ENCODE peak calls at places on chromosomes 6 and 20, in seven cellular contexts. One of them, this sample, is unnamed.

GRCh38 chr6:145075425-145075824 is 659.9 kb downstream of the EPM2A start:
- DNase-seq in body of pancreas: no peak
- DNase-seq in esophagus squamous epithelium: no peak
- DNase-seq in mesothelial cell of epicardium: no peak
- DNase-seq in GM12865: no peak
- DNase-seq in cardiac fibroblast: no peak
- DNase-seq in fibroblast of mammary gland: no peak
- DNase-seq in this sample: no peak

GRCh38 chr20:52601295-52601971 is 370.7 kb upstream of the TSHZ2 start:
- DNase-seq in body of pancreas: peak; percentile 10
- DNase-seq in esophagus squamous epithelium: no peak
- DNase-seq in mesothelial cell of epicardium: no peak
- DNase-seq in GM12865: no peak
- DNase-seq in cardiac fibroblast: no peak
- DNase-seq in fibroblast of mammary gland: peak; percentile 88
- DNase-seq in this sample: no peak

GRCh38 chr6:166435574-166435973 is 52.8 kb upstream of the MPC1 start:
- DNase-seq in body of pancreas: peak; percentile 35
- DNase-seq in esophagus squamous epithelium: no peak
- DNase-seq in mesothelial cell of epicardium: no peak
- DNase-seq in GM12865: no peak
- DNase-seq in cardiac fibroblast: no peak
- DNase-seq in fibroblast of mammary gland: no peak
- DNase-seq in this sample: no peak

GRCh38 chr20:62949887-62950286 is 2.6 kb upstream of the SLC17A9 start:
- DNase-seq in body of pancreas: no peak
- DNase-seq in esophagus squamous epithelium: no peak
- DNase-seq in mesothelial cell of epicardium: no peak
- DNase-seq in GM12865: no peak
- DNase-seq in cardiac fibroblast: no peak
- DNase-seq in fibroblast of mammary gland: no peak
- DNase-seq in this sample: no peak

GRCh38 chr6:85236636-85237035 is 213.2 kb upstream of the NT5E start:
- DNase-seq in body of pancreas: no peak
- DNase-seq in esophagus squamous epithelium: no peak
- DNase-seq in mesothelial cell of epicardium: no peak
- DNase-seq in GM12865: no peak
- DNase-seq in cardiac fibroblast: no peak
- DNase-seq in fibroblast of mammary gland: no peak
- DNase-seq in this sample: no peak

GRCh38 chr6:69791065-69791471 is 5.7 kb downstream of the LMBRD1 start:
- DNase-seq in body of pancreas: no peak
- DNase-seq in esophagus squamous epithelium: no peak
- DNase-seq in mesothelial cell of epicardium: no peak
- DNase-seq in GM12865: peak; percentile 18
- DNase-seq in cardiac fibroblast: peak; percentile 18
- DNase-seq in fibroblast of mammary gland: peak; percentile 8
- DNase-seq in this sample: no peak

GRCh38 chr6:163533443-163533842 is 118.9 kb downstream of the QKI start:
- DNase-seq in body of pancreas: peak; percentile 34
- DNase-seq in esophagus squamous epithelium: no peak
- DNase-seq in mesothelial cell of epicardium: no peak
- DNase-seq in GM12865: no peak
- DNase-seq in cardiac fibroblast: peak; percentile 95
- DNase-seq in fibroblast of mammary gland: peak; percentile 96
- DNase-seq in this sample: peak; percentile 52

GRCh38 chr6:100493206-100493888 is 28.6 kb upstream of the SIM1 start:
- DNase-seq in body of pancreas: no peak
- DNase-seq in esophagus squamous epithelium: no peak
- DNase-seq in mesothelial cell of epicardium: no peak
- DNase-seq in GM12865: no peak
- DNase-seq in cardiac fibroblast: no peak
- DNase-seq in fibroblast of mammary gland: no peak
- DNase-seq in this sample: no peak

GRCh38 chr6:147135211-147135672 is 69.0 kb upstream of the STXBP5 start:
- DNase-seq in body of pancreas: peak; percentile 35
- DNase-seq in esophagus squamous epithelium: no peak
- DNase-seq in mesothelial cell of epicardium: no peak
- DNase-seq in GM12865: no peak
- DNase-seq in cardiac fibroblast: peak; percentile 99
- DNase-seq in fibroblast of mammary gland: peak; percentile 100
- DNase-seq in this sample: peak; percentile 81

GRCh38 chr6:87789198-87789899 is 87.3 kb upstream of the AKIRIN2 start:
- DNase-seq in body of pancreas: peak; percentile 25
- DNase-seq in esophagus squamous epithelium: no peak
- DNase-seq in mesothelial cell of epicardium: no peak
- DNase-seq in GM12865: no peak
- DNase-seq in cardiac fibroblast: peak; percentile 73
- DNase-seq in fibroblast of mammary gland: peak; percentile 85
- DNase-seq in this sample: no peak

GRCh38 chr6:26305097-26305841 is 59.7 kb upstream of the BTN3A2 start:
- DNase-seq in body of pancreas: peak; percentile 74
- DNase-seq in esophagus squamous epithelium: no peak
- DNase-seq in mesothelial cell of epicardium: peak; percentile 76
- DNase-seq in GM12865: peak; percentile 82
- DNase-seq in cardiac fibroblast: peak; percentile 94
- DNase-seq in fibroblast of mammary gland: peak; percentile 87
- DNase-seq in this sample: no peak

GRCh38 chr6:159880412-159880811 is 10.4 kb upstream of the MAS1 start:
- DNase-seq in body of pancreas: no peak
- DNase-seq in esophagus squamous epithelium: no peak
- DNase-seq in mesothelial cell of epicardium: no peak
- DNase-seq in GM12865: no peak
- DNase-seq in cardiac fibroblast: no peak
- DNase-seq in fibroblast of mammary gland: no peak
- DNase-seq in this sample: no peak

GRCh38 chr6:28923318-28924102 is at the start of gene TRIM27:
- DNase-seq in body of pancreas: peak; percentile 95
- DNase-seq in esophagus squamous epithelium: no peak
- DNase-seq in mesothelial cell of epicardium: peak; percentile 91
- DNase-seq in GM12865: peak; percentile 93
- DNase-seq in cardiac fibroblast: peak; percentile 82
- DNase-seq in fibroblast of mammary gland: peak; percentile 71
- DNase-seq in this sample: peak; percentile 45

GRCh38 chr20:31699801-31700728 is 22.6 kb downstream of the BCL2L1 start:
- DNase-seq in body of pancreas: no peak
- DNase-seq in esophagus squamous epithelium: no peak
- DNase-seq in mesothelial cell of epicardium: no peak
- DNase-seq in GM12865: no peak
- DNase-seq in cardiac fibroblast: no peak
- DNase-seq in fibroblast of mammary gland: no peak
- DNase-seq in this sample: no peak

GRCh38 chr20:15380770-15381169 is 1043.4 kb upstream of the FLRT3 start:
- DNase-seq in body of pancreas: no peak
- DNase-seq in esophagus squamous epithelium: no peak
- DNase-seq in mesothelial cell of epicardium: no peak
- DNase-seq in GM12865: peak; percentile 4
- DNase-seq in cardiac fibroblast: no peak
- DNase-seq in fibroblast of mammary gland: no peak
- DNase-seq in this sample: no peak

GRCh38 chr20:19074828-19075516 is 137.5 kb upstream of the SLC24A3 start:
- DNase-seq in body of pancreas: peak; percentile 10
- DNase-seq in esophagus squamous epithelium: no peak
- DNase-seq in mesothelial cell of epicardium: no peak
- DNase-seq in GM12865: peak; percentile 87
- DNase-seq in cardiac fibroblast: no peak
- DNase-seq in fibroblast of mammary gland: no peak
- DNase-seq in this sample: no peak

GRCh38 chr6:2858678-2859324 is 17.1 kb upstream of the SERPINB1 start:
- DNase-seq in body of pancreas: no peak
- DNase-seq in esophagus squamous epithelium: no peak
- DNase-seq in mesothelial cell of epicardium: no peak
- DNase-seq in GM12865: peak; percentile 81
- DNase-seq in cardiac fibroblast: no peak
- DNase-seq in fibroblast of mammary gland: no peak
- DNase-seq in this sample: no peak

GRCh38 chr6:36998723-36999466 is 6.6 kb upstream of the FGD2 start:
- DNase-seq in body of pancreas: no peak
- DNase-seq in esophagus squamous epithelium: no peak
- DNase-seq in mesothelial cell of epicardium: no peak
- DNase-seq in GM12865: no peak
- DNase-seq in cardiac fibroblast: no peak
- DNase-seq in fibroblast of mammary gland: no peak
- DNase-seq in this sample: no peak

GRCh38 chr20:62710886-62711702 is 2.5 kb downstream of the NTSR1 start:
- DNase-seq in body of pancreas: no peak
- DNase-seq in esophagus squamous epithelium: no peak
- DNase-seq in mesothelial cell of epicardium: no peak
- DNase-seq in GM12865: no peak
- DNase-seq in cardiac fibroblast: no peak
- DNase-seq in fibroblast of mammary gland: no peak
- DNase-seq in this sample: no peak

GRCh38 chr6:113719545-113719944 is 137.6 kb upstream of the MARCKS start:
- DNase-seq in body of pancreas: no peak
- DNase-seq in esophagus squamous epithelium: no peak
- DNase-seq in mesothelial cell of epicardium: no peak
- DNase-seq in GM12865: no peak
- DNase-seq in cardiac fibroblast: peak; percentile 71
- DNase-seq in fibroblast of mammary gland: peak; percentile 59
- DNase-seq in this sample: no peak

GRCh38 chr20:32756156-32756555 is 6.0 kb upstream of the DNMT3B start:
- DNase-seq in body of pancreas: no peak
- DNase-seq in esophagus squamous epithelium: no peak
- DNase-seq in mesothelial cell of epicardium: no peak
- DNase-seq in GM12865: no peak
- DNase-seq in cardiac fibroblast: no peak
- DNase-seq in fibroblast of mammary gland: no peak
- DNase-seq in this sample: no peak

GRCh38 chr6:132425176-132425575 is 23.9 kb upstream of the MOXD1 start:
- DNase-seq in body of pancreas: no peak
- DNase-seq in esophagus squamous epithelium: no peak
- DNase-seq in mesothelial cell of epicardium: no peak
- DNase-seq in GM12865: no peak
- DNase-seq in cardiac fibroblast: no peak
- DNase-seq in fibroblast of mammary gland: no peak
- DNase-seq in this sample: no peak

GRCh38 chr6:18264338-18265098 is at the start of gene DEK:
- DNase-seq in body of pancreas: peak; percentile 87
- DNase-seq in esophagus squamous epithelium: no peak
- DNase-seq in mesothelial cell of epicardium: peak; percentile 88
- DNase-seq in GM12865: peak; percentile 83
- DNase-seq in cardiac fibroblast: peak; percentile 83
- DNase-seq in fibroblast of mammary gland: peak; percentile 76
- DNase-seq in this sample: peak; percentile 54

GRCh38 chr6:100538086-100538485 is 73.4 kb upstream of the SIM1 start:
- DNase-seq in body of pancreas: no peak
- DNase-seq in esophagus squamous epithelium: no peak
- DNase-seq in mesothelial cell of epicardium: no peak
- DNase-seq in GM12865: no peak
- DNase-seq in cardiac fibroblast: peak; percentile 19
- DNase-seq in fibroblast of mammary gland: peak; percentile 23
- DNase-seq in this sample: no peak

DNA sequence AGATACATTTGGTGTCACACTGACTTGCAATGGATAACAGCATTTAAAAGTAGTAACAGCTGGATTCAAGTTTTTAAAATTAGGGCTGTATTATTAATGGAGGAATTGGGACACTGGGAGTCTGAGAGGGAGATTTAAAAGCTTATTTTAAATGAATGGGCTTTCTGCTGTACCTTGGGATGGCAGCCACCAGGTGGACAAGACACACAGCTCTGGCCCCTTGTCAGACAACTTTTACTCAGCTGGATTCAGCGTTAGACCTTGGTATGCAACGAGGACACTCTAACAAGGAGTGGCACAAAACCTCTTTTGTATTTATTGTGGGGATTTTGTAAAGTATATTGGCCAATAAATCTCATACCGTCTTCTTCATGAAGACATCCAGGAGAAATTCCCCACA is 105.8 kb downstream of the LCA5 start:
- DNase-seq in body of pancreas: no peak
- DNase-seq in esophagus squamous epithelium: no peak
- DNase-seq in mesothelial cell of epicardium: no peak
- DNase-seq in GM12865: peak; percentile 25
- DNase-seq in cardiac fibroblast: peak; percentile 10
- DNase-seq in fibroblast of mammary gland: no peak
- DNase-seq in this sample: no peak
- TF ChIP-seq CTCF in body of pancreas: no peak
- TF ChIP-seq CTCF in esophagus squamous epithelium: no peak
- TF ChIP-seq CTCF in mesothelial cell of epicardium: peak; percentile 37
- TF ChIP-seq CTCF in GM12865: peak; percentile 24
- TF ChIP-seq CTCF in cardiac fibroblast: peak; percentile 24
- TF ChIP-seq CTCF in fibroblast of mammary gland: peak; percentile 23
- TF ChIP-seq CTCF in this sample: no peak

GRCh38 chr6:20789162-20789561 is 254.9 kb downstream of the CDKAL1 start:
- DNase-seq in body of pancreas: no peak
- DNase-seq in esophagus squamous epithelium: no peak
- DNase-seq in mesothelial cell of epicardium: no peak
- DNase-seq in GM12865: no peak
- DNase-seq in cardiac fibroblast: peak; percentile 39
- DNase-seq in fibroblast of mammary gland: peak; percentile 45
- DNase-seq in this sample: peak; percentile 12
- TF ChIP-seq CTCF in body of pancreas: no peak
- TF ChIP-seq CTCF in esophagus squamous epithelium: no peak
- TF ChIP-seq CTCF in mesothelial cell of epicardium: no peak
- TF ChIP-seq CTCF in GM12865: no peak
- TF ChIP-seq CTCF in cardiac fibroblast: no peak
- TF ChIP-seq CTCF in fibroblast of mammary gland: peak; percentile 5
- TF ChIP-seq CTCF in this sample: peak; percentile 18

DNA sequence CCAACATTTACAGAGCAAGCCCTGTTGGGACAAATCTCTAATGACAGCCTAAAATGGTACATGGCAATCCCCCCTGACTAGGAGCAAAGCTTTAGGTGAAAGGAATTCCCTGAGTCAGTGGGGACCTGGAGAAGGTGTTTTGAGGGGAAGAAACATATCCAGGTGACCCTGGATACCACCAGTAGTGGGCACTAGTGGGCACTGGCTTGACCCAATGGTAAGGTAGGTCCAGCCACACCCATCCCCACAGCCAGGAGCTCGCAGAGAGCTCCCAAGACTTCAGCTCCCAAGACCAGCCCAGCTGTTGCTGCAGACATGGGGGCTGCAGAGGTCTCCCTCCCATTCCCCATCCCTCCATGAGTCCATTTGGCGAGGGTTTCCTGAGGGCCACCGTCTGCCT is 19.5 kb downstream of the GRM4 start:
- DNase-seq in body of pancreas: no peak
- DNase-seq in esophagus squamous epithelium: no peak
- DNase-seq in mesothelial cell of epicardium: no peak
- DNase-seq in GM12865: no peak
- DNase-seq in cardiac fibroblast: no peak
- DNase-seq in fibroblast of mammary gland: no peak
- DNase-seq in this sample: no peak
- TF ChIP-seq CTCF in body of pancreas: no peak
- TF ChIP-seq CTCF in esophagus squamous epithelium: no peak
- TF ChIP-seq CTCF in mesothelial cell of epicardium: no peak
- TF ChIP-seq CTCF in GM12865: no peak
- TF ChIP-seq CTCF in cardiac fibroblast: no peak
- TF ChIP-seq CTCF in fibroblast of mammary gland: no peak
- TF ChIP-seq CTCF in this sample: no peak

DNA sequence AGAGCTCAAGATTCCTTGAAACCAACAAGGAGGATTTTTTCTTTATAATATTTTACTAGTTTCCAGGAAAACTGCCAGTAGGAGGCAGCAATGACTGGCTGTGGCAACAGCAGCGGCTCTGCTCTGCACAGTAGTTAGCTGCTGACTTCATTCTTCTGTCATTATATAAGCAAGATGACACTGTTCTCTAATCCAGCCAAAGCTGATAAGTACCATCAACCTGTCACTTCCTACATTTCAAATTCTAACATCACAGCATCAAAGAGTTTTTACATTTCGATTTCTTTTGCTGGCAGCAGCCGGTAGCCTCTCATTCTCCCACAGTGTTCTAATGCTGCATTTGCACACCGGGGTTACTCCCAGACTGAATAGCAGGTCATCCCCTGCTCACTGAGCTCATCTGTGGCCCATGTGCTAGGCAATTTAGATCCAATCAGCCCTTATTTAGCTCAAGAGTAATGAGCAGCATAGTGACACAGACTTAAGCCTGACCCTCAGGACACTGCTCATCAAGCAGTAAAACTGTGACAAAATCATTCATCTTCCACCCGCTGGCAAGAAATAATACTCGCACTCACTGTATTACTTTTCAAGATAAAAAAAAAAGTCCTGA is 67.8 kb downstream of the MMS22L start:
- DNase-seq in body of pancreas: peak; percentile 41
- DNase-seq in esophagus squamous epithelium: no peak
- DNase-seq in mesothelial cell of epicardium: no peak
- DNase-seq in GM12865: peak; percentile 15
- DNase-seq in cardiac fibroblast: peak; percentile 78
- DNase-seq in fibroblast of mammary gland: peak; percentile 77
- DNase-seq in this sample: peak; percentile 24
- TF ChIP-seq CTCF in body of pancreas: no peak
- TF ChIP-seq CTCF in esophagus squamous epithelium: no peak
- TF ChIP-seq CTCF in mesothelial cell of epicardium: peak; percentile 26
- TF ChIP-seq CTCF in GM12865: peak; percentile 22
- TF ChIP-seq CTCF in cardiac fibroblast: peak; percentile 70
- TF ChIP-seq CTCF in fibroblast of mammary gland: peak; percentile 66
- TF ChIP-seq CTCF in this sample: peak; percentile 70